ENCODE peak calls at places on chromosome 3, in four cellular contexts. K is K562, V is GM12878, E is HepG2. U is an unnamed sample.

GRCh38 chr3:120025520-120025919 is 68.7 kb downstream of the GSK3B start:
- DNase-seq in V (no peak), K (no peak), E (no peak), U (no peak)

GRCh38 chr3:185460719-185461350 is 38.0 kb downstream of the TMEM41A start:
- DNase-seq in V (no peak), E (no peak), K (peak; percentile 46), U (no peak)

GRCh38 chr3:187967982-187968381 is 186.0 kb upstream of the LPP start:
- DNase-seq in V (no peak), E (no peak), K (no peak), U (no peak)

GRCh38 chr3:25354071-25354470 is 74.0 kb upstream of the RARB start:
- DNase-seq in K (no peak), E (no peak), V (no peak), U (no peak)

GRCh38 chr3:51703026-51703775 is 3.7 kb upstream of the GRM2 start:
- DNase-seq in V (no peak), E (no peak), K (no peak), U (no peak)

GRCh38 chr3:100710355-100711198 is 1.3 kb downstream of the TFG start:
- DNase-seq in K (peak; percentile 62), V (peak; percentile 34), E (peak; percentile 58), U (no peak)

GRCh38 chr3:40055956-40056355 is 246.5 kb downstream of the MYRIP start:
- DNase-seq in K (no peak), E (no peak), V (no peak), U (no peak)

GRCh38 chr3:197501879-197502620 is 53.7 kb downstream of the BDH1 start:
- DNase-seq in E (peak; percentile 78), V (peak; percentile 57), K (no peak), U (peak; percentile 78)

GRCh38 chr3:185308126-185308754 is 54.4 kb upstream of the EHHADH start:
- DNase-seq in E (peak; percentile 71), K (peak; percentile 62), V (peak; percentile 49), U (peak; percentile 89)

GRCh38 chr3:53230789-53231188 is 25.0 kb downstream of the TKT start:
- DNase-seq in V (no peak), E (no peak), K (no peak), U (no peak)

GRCh38 chr3:126337980-126338651 is 19.1 kb downstream of the KLF15 start:
- DNase-seq in V (no peak), K (no peak), E (no peak), U (no peak)

GRCh38 chr3:101984356-101984755 is 135.0 kb downstream of the NFKBIZ start:
- DNase-seq in E (no peak), K (no peak), V (no peak), U (no peak)

GRCh38 chr3:19972056-19972455 is 25.2 kb downstream of the RAB5A start:
- DNase-seq in E (no peak), K (no peak), V (no peak), U (no peak)

GRCh38 chr3:175433026-175433668 is 574.0 kb downstream of the NAALADL2 start:
- DNase-seq in V (no peak), K (no peak), E (no peak), U (no peak)

GRCh38 chr3:76321615-76322014 is 536.3 kb upstream of the ZNF717 start:
- DNase-seq in E (no peak), V (no peak), K (no peak), U (no peak)

GRCh38 chr3:145776782-145777408 is 384.1 kb downstream of the PLOD2 start:
- DNase-seq in E (peak; percentile 47), V (peak; percentile 16), K (peak; percentile 3), U (peak; percentile 13)

GRCh38 chr3:160133757-160134156 is 91.5 kb upstream of the C3orf80 start:
- DNase-seq in K (peak; percentile 18), E (peak; percentile 25), V (no peak), U (peak; percentile 19)

GRCh38 chr3:194278186-194278845 is 72.8 kb downstream of the CPN2 start:
- DNase-seq in K (no peak), E (no peak), V (no peak), U (no peak)

GRCh38 chr3:72082121-72082715 is 297.3 kb upstream of the PROK2 start:
- DNase-seq in E (no peak), K (no peak), V (peak; percentile 80), U (no peak)

GRCh38 chr3:110685630-110686029 is 386.0 kb upstream of the NECTIN3 start:
- DNase-seq in K (no peak), E (no peak), V (no peak), U (peak; percentile 31)

GRCh38 chr3:66076861-66077495 is 38.3 kb upstream of the MAGI1 start:
- DNase-seq in V (no peak), E (no peak), K (no peak), U (no peak)

GRCh38 chr3:127011270-127011992 is 28.5 kb downstream of the PLXNA1 start:
- DNase-seq in K (no peak), V (no peak), E (no peak), U (no peak)

GRCh38 chr3:154898916-154899315 is 181.2 kb upstream of the MME start:
- DNase-seq in K (no peak), V (no peak), E (no peak), U (no peak)

GRCh38 chr3:154888386-154888785 is 191.7 kb upstream of the MME start:
- DNase-seq in K (no peak), E (no peak), V (no peak), U (no peak)

GRCh38 chr3:154889227-154889634 is 190.9 kb upstream of the MME start:
- DNase-seq in K (no peak), E (no peak), V (no peak), U (no peak)

GRCh38 chr3:154898398-154898797 is 181.7 kb upstream of the MME start:
- DNase-seq in K (no peak), V (no peak), E (no peak), U (no peak)

GRCh38 chr3:154893813-154894212 is 186.3 kb upstream of the MME start:
- DNase-seq in E (no peak), K (no peak), V (no peak), U (no peak)
- H2AFZ ChIP-seq in E (no peak overlapping the region), K (no peak overlapping the region), V (no peak overlapping the region), U (peak overlapping the region; percentile 81)

GRCh38 chr3:150763841-150764483 is 993 bp upstream of the SIAH2 start:
- DNase-seq in V (no peak), K (peak; percentile 73), E (peak; percentile 66), U (no peak)

GRCh38 chr3:150766742-150767141 is 3.8 kb upstream of the SIAH2 start:
- DNase-seq in E (no peak), K (no peak), V (no peak), U (no peak)

GRCh38 chr3:150764607-150765366 is 1.8 kb upstream of the SIAH2 start:
- DNase-seq in K (no peak), E (no peak), V (no peak), U (no peak)

GRCh38 chr3:150763122-150763840 is at the start of gene SIAH2:
- DNase-seq in K (peak; percentile 92), E (peak; percentile 92), V (peak; percentile 71), U (no peak)

GRCh38 chr3:150765949-150766720 is 3.2 kb upstream of the SIAH2 start:
- DNase-seq in E (peak; percentile 97), K (peak; percentile 46), V (peak; percentile 85), U (no peak)
- TF ChIP-seq KDM1A in E (peak; percentile 86), K (peak; percentile 68), V (no peak), U (no peak)

GRCh38 chr3:14624498-14624897 is 27.1 kb upstream of the CCDC174 start:
- DNase-seq in E (no peak), K (no peak), V (no peak), U (no peak)
- H2AFZ ChIP-seq in E (no peak overlapping the region), K (no peak overlapping the region), V (no peak overlapping the region), U (no peak overlapping the region)

GRCh38 chr3:177589921-177590336 is 392.6 kb upstream of the TBL1XR1 start:
- DNase-seq in V (no peak), K (no peak), E (peak; percentile 65), U (no peak)
- TF ChIP-seq KDM1A in V (no peak), K (no peak), E (no peak), U (no peak)

DNA sequence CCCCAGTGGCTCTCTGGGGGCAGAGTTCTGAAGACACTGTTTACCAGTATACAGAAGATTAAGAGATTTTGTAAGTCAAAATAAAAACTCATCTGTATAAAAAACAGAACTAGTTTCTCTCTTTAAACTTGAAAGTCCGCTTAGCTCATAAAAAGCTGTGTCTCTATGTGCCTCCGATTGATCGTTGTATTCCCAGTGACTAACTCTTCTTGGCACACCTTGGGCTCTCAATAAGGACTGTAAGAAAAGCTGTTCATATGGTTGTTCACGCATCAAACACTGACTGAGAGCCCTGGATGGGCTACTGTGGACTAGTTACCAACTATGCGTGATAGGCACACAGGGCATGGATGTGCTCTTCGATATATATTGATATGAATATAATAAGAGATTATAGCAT is 107.9 kb downstream of the P3H2 start:
- DNase-seq in E (no peak), K (no peak), V (no peak), U (no peak)
- H2AFZ ChIP-seq in E (no peak overlapping the region), K (no peak overlapping the region), V (no peak overlapping the region), U (no peak overlapping the region)

DNA sequence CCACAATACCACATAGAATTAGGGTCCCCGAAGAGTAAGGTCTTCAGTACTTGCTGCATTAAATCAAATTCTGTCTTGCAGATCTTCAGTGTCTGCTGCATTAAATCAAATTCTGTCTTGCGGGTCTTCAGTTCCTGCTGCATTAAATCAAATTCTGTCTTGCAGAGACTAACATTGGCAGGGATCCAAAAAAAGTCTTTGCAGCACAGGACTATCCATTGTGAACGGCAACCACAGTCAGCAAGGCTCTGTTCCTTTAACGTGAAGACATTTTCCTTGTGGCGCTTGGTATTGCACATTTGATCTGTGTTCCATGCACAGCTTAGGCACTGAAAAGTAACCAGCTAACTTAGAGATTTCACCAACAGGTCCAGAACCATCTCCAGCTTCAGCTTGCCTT is 46.8 kb upstream of the POMGNT2 start:
- DNase-seq in K (no peak), E (no peak), V (no peak), U (no peak)
- TF ChIP-seq KDM1A in K (no peak), E (no peak), V (no peak), U (no peak)

GRCh38 chr3:138936763-138937689 is 9.9 kb downstream of the FOXL2 start:
- DNase-seq in V (no peak), E (no peak), K (no peak), U (no peak)

GRCh38 chr3:138933981-138934691 is 12.8 kb downstream of the FOXL2 start:
- DNase-seq in V (no peak), E (no peak), K (no peak), U (no peak)

GRCh38 chr3:138935864-138936762 is 10.8 kb downstream of the FOXL2 start:
- DNase-seq in K (peak; percentile 91), E (peak; percentile 27), V (no peak), U (peak; percentile 99)

GRCh38 chr3:138937690-138938055 is 9.3 kb downstream of the FOXL2 start:
- DNase-seq in E (no peak), K (no peak), V (no peak), U (no peak)

DNA sequence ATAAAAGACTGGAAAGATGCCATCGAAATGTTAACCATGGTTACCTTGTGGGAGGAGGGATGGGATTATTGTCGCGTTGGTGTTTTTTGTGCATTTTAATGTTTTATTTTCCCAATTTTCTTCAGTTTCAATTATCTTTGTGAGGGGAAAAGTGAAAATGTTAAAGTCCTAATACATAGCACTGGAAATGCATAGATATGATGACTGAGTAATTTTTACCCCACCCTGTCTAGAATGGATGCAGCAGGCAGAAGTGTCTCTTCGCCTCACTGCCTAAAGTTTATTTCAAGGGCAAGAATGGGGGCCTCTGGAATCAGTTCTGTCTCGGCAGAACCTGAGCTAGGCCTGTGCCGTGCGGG is 11.5 kb downstream of the FOXL2 start:
- DNase-seq in E (no peak), K (no peak), V (no peak), U (no peak)
- H2AFZ ChIP-seq in E (no peak overlapping the region), K (peak overlapping the region; percentile 92), V (no peak overlapping the region), U (peak overlapping the region; percentile 54)